ENCODE peak calls at places on chromosomes 6 and 20, in four cellular contexts. One of them, this sample, is unnamed. For H3K9me3, the result is how much of the 10 kb centered on the place peaks cover.

GRCh38 chr6:112117554-112117953 is 30.2 kb downstream of the FAM229B start:
- DNase-seq in SJSA1: no peak
- DNase-seq in Caco-2: no peak
- DNase-seq in mammary epithelial cell: peak
- DNase-seq in this sample: no peak

GRCh38 chr20:4335722-4336121 is 320.4 kb upstream of the RNF24 start:
- DNase-seq in SJSA1: no peak
- DNase-seq in Caco-2: no peak
- DNase-seq in mammary epithelial cell: no peak
- DNase-seq in this sample: no peak

GRCh38 chr6:160328447-160328846 is 19.7 kb upstream of the SLC22A3 start:
- DNase-seq in SJSA1: no peak
- DNase-seq in Caco-2: no peak
- DNase-seq in mammary epithelial cell: no peak
- DNase-seq in this sample: peak

GRCh38 chr6:43737272-43738081 is 32.5 kb upstream of the VEGFA start:
- DNase-seq in SJSA1: no peak
- DNase-seq in Caco-2: no peak
- DNase-seq in mammary epithelial cell: peak
- DNase-seq in this sample: no peak

GRCh38 chr20:63697868-63698545 is 1.6 kb downstream of the TNFRSF6B start:
- DNase-seq in SJSA1: no peak
- DNase-seq in Caco-2: peak
- DNase-seq in mammary epithelial cell: peak
- DNase-seq in this sample: no peak

GRCh38 chr20:23404196-23404595 is 17.1 kb downstream of the NAPB start:
- DNase-seq in SJSA1: no peak
- DNase-seq in Caco-2: no peak
- DNase-seq in mammary epithelial cell: peak
- DNase-seq in this sample: no peak

GRCh38 chr6:160378218-160378617 is 30.0 kb downstream of the SLC22A3 start:
- DNase-seq in SJSA1: no peak
- DNase-seq in Caco-2: no peak
- DNase-seq in mammary epithelial cell: peak
- DNase-seq in this sample: no peak

GRCh38 chr6:15715060-15715459 is 52.2 kb upstream of the DTNBP1 start:
- DNase-seq in SJSA1: no peak
- DNase-seq in Caco-2: no peak
- DNase-seq in mammary epithelial cell: peak
- DNase-seq in this sample: no peak

GRCh38 chr20:22213271-22213670 is 371.1 kb downstream of the FOXA2 start:
- DNase-seq in SJSA1: no peak
- DNase-seq in Caco-2: no peak
- DNase-seq in mammary epithelial cell: no peak
- DNase-seq in this sample: no peak

GRCh38 chr6:9487128-9487527 is 927.7 kb downstream of the TFAP2A start:
- DNase-seq in SJSA1: no peak
- DNase-seq in Caco-2: no peak
- DNase-seq in mammary epithelial cell: no peak
- DNase-seq in this sample: no peak

GRCh38 chr6:19327246-19327645 is 509.9 kb upstream of the ID4 start:
- DNase-seq in SJSA1: no peak
- DNase-seq in Caco-2: no peak
- DNase-seq in mammary epithelial cell: peak
- DNase-seq in this sample: no peak

GRCh38 chr20:43831496-43832065 is 83.1 kb upstream of the TOX2 start:
- DNase-seq in SJSA1: no peak
- DNase-seq in Caco-2: peak
- DNase-seq in mammary epithelial cell: no peak
- DNase-seq in this sample: no peak

GRCh38 chr20:48523191-48523757 is 304.5 kb downstream of the PREX1 start:
- DNase-seq in SJSA1: peak
- DNase-seq in Caco-2: peak
- DNase-seq in mammary epithelial cell: peak
- DNase-seq in this sample: no peak

GRCh38 chr6:134628154-134628553 is 310.2 kb upstream of the SGK1 start:
- DNase-seq in SJSA1: no peak
- DNase-seq in Caco-2: no peak
- DNase-seq in mammary epithelial cell: no peak
- DNase-seq in this sample: no peak

GRCh38 chr6:13272131-13273046 is 55.9 kb downstream of the TBC1D7 start:
- DNase-seq in SJSA1: no peak
- DNase-seq in Caco-2: no peak
- DNase-seq in mammary epithelial cell: no peak
- DNase-seq in this sample: peak

GRCh38 chr6:36616888-36617521 is 22.8 kb downstream of the SRSF3 start:
- DNase-seq in SJSA1: no peak
- DNase-seq in Caco-2: no peak
- DNase-seq in mammary epithelial cell: peak
- DNase-seq in this sample: peak

GRCh38 chr6:43125119-43125518 is 46.0 kb upstream of the SRF start:
- DNase-seq in SJSA1: no peak
- DNase-seq in Caco-2: no peak
- DNase-seq in mammary epithelial cell: no peak
- DNase-seq in this sample: no peak

GRCh38 chr6:44327096-44327495 is 13.9 kb upstream of the AARS2 start:
- DNase-seq in SJSA1: no peak
- DNase-seq in Caco-2: no peak
- DNase-seq in mammary epithelial cell: no peak
- DNase-seq in this sample: no peak

GRCh38 chr6:11295969-11296368 is 63.5 kb upstream of the NEDD9 start:
- DNase-seq in SJSA1: no peak
- DNase-seq in Caco-2: no peak
- DNase-seq in mammary epithelial cell: no peak
- DNase-seq in this sample: no peak

GRCh38 chr6:11290027-11290426 is 57.6 kb upstream of the NEDD9 start:
- DNase-seq in SJSA1: no peak
- DNase-seq in Caco-2: no peak
- DNase-seq in mammary epithelial cell: no peak
- DNase-seq in this sample: no peak

GRCh38 chr6:11294263-11294662 is 61.8 kb upstream of the NEDD9 start:
- DNase-seq in SJSA1: no peak
- DNase-seq in Caco-2: no peak
- DNase-seq in mammary epithelial cell: no peak
- DNase-seq in this sample: no peak

GRCh38 chr6:11292291-11292552 is 59.8 kb upstream of the NEDD9 start:
- DNase-seq in SJSA1: no peak
- DNase-seq in Caco-2: no peak
- DNase-seq in mammary epithelial cell: no peak
- DNase-seq in this sample: no peak

DNA sequence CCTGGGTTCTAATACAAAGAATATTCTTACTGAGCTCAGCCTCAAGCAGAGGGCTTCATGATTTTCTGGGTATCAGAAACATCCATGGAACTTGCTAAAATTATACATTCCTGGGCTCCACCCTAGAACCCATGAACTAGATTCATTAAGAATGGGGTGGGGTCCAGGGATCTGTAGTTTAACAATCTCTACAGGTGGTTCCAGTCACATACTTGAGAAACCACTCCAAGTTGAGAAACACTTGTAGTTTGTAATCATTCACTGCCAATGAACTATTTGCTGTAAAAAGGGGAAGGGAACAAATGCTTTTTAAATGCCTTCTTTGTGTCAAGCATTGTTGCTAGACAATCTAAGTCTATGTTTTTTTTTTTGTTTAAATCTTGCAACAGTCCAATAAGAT is 60.4 kb upstream of the NEDD9 start:
- DNase-seq in SJSA1: no peak
- DNase-seq in Caco-2: no peak
- DNase-seq in mammary epithelial cell: no peak
- DNase-seq in this sample: no peak
- H3K9me3 ChIP-seq in SJSA1: under half
- H3K9me3 ChIP-seq in Caco-2: under half
- H3K9me3 ChIP-seq in mammary epithelial cell: under half
- H3K9me3 ChIP-seq in this sample: under half

GRCh38 chr20:34863421-34863965 is 9.2 kb downstream of the GGT7 start:
- DNase-seq in SJSA1: no peak
- DNase-seq in Caco-2: no peak
- DNase-seq in mammary epithelial cell: no peak
- DNase-seq in this sample: no peak
- H3K4me3 ChIP-seq in SJSA1: no peak
- H3K4me3 ChIP-seq in Caco-2: no peak
- H3K4me3 ChIP-seq in mammary epithelial cell: no peak
- H3K4me3 ChIP-seq in this sample: no peak

GRCh38 chr6:27406085-27406484 is 17.5 kb downstream of the ZNF391 start:
- DNase-seq in SJSA1: no peak
- DNase-seq in Caco-2: no peak
- DNase-seq in mammary epithelial cell: no peak
- DNase-seq in this sample: no peak

GRCh38 chr6:27400877-27401642 is 12.5 kb downstream of the ZNF391 start:
- DNase-seq in SJSA1: no peak
- DNase-seq in Caco-2: no peak
- DNase-seq in mammary epithelial cell: no peak
- DNase-seq in this sample: no peak
- H3K9me3 ChIP-seq in SJSA1: under half
- H3K9me3 ChIP-seq in Caco-2: under half
- H3K9me3 ChIP-seq in mammary epithelial cell: under half
- H3K9me3 ChIP-seq in this sample: under half

GRCh38 chr6:120005292-120005976 is 655.9 kb upstream of the MAN1A1 start:
- DNase-seq in SJSA1: no peak
- DNase-seq in Caco-2: peak
- DNase-seq in mammary epithelial cell: no peak
- DNase-seq in this sample: no peak
- H3K4me3 ChIP-seq in SJSA1: no peak
- H3K4me3 ChIP-seq in Caco-2: peak
- H3K4me3 ChIP-seq in mammary epithelial cell: no peak
- H3K4me3 ChIP-seq in this sample: no peak

GRCh38 chr20:531608-532007 is 12.0 kb downstream of the CSNK2A1 start:
- DNase-seq in SJSA1: no peak
- DNase-seq in Caco-2: no peak
- DNase-seq in mammary epithelial cell: no peak
- DNase-seq in this sample: no peak
- H3K9me3 ChIP-seq in SJSA1: under half
- H3K9me3 ChIP-seq in Caco-2: under half
- H3K9me3 ChIP-seq in mammary epithelial cell: under half
- H3K9me3 ChIP-seq in this sample: under half

This sample was measured in tibial artery.